ENCODE peak calls at places on chromosome 1, in eight cellular contexts. F, A, R, V, E, T, I and B are unnamed samples.
A peak's percentile ranks its signal among the peaks of the same experiment; 100 is the strongest.

GRCh38 chr1:9724706-9725476 is 73.4 kb downstream of the PIK3CD start:
- DNase-seq in F (peak; percentile 73), A (peak; percentile 63), R (peak; percentile 79), V (no peak), E (peak; percentile 71), T (peak; percentile 80), I (no peak), B (peak; percentile 76)

GRCh38 chr1:166813508-166814223 is 25.6 kb upstream of the POGK start:
- DNase-seq in F (no peak), A (no peak), R (no peak), V (no peak), E (no peak), T (no peak), I (no peak), B (no peak)

GRCh38 chr1:180572745-180573144 is 14.0 kb downstream of the OVAAL start:
- DNase-seq in F (no peak), A (no peak), R (no peak), V (no peak), E (no peak), T (no peak), I (no peak), B (no peak)

GRCh38 chr1:172898866-172899265 is 151.9 kb downstream of the TNFSF18 start:
- DNase-seq in F (no peak), A (no peak), R (no peak), V (no peak), E (no peak), T (no peak), I (no peak), B (no peak)

GRCh38 chr1:224791362-224791941 is 138.0 kb upstream of the DNAH14 start:
- DNase-seq in F (no peak), A (no peak), R (no peak), V (no peak), E (no peak), T (no peak), I (no peak), B (no peak)

GRCh38 chr1:45557422-45557944 is 6.9 kb downstream of the AKR1A1 start:
- DNase-seq in F (no peak), A (no peak), R (no peak), V (no peak), E (no peak), T (no peak), I (no peak), B (no peak)

GRCh38 chr1:156090822-156091188 is 8.5 kb upstream of the MEX3A start:
- DNase-seq in F (peak; percentile 86), A (peak; percentile 83), R (peak; percentile 89), V (peak; percentile 49), E (peak; percentile 81), T (peak; percentile 96), I (peak; percentile 35), B (peak; percentile 87)

GRCh38 chr1:26915204-26915842 is 1.5 kb upstream of the NR0B2 start:
- DNase-seq in F (no peak), A (no peak), R (peak; percentile 42), V (no peak), E (no peak), T (no peak), I (no peak), B (no peak)

GRCh38 chr1:197268012-197268411 is at the start of gene CRB1:
- DNase-seq in F (no peak), A (no peak), R (peak; percentile 8), V (peak; percentile 25), E (no peak), T (no peak), I (no peak), B (no peak)

GRCh38 chr1:206457408-206457807 is 12.9 kb upstream of the IKBKE start:
- DNase-seq in F (no peak), A (no peak), R (no peak), V (no peak), E (no peak), T (no peak), I (no peak), B (no peak)

GRCh38 chr1:61092643-61093042 is 10.3 kb downstream of the NFIA start:
- DNase-seq in F (no peak), A (no peak), R (no peak), V (no peak), E (no peak), T (no peak), I (no peak), B (no peak)

GRCh38 chr1:16119504-16119903 is 36.4 kb downstream of the EPHA2 start:
- DNase-seq in F (no peak), A (no peak), R (no peak), V (no peak), E (no peak), T (no peak), I (no peak), B (no peak)